ENCODE peak calls at places on chromosomes 13 and 19, in eight cellular contexts. T is globus pallidus; A is activated CD8-positive, alpha-beta memory T cell treated with anti-CD3 and anti-CD28 coated beads for 1 hour; N is kidney glomerular epithelial cell; P is fibroblast of mammary gland; G is Peyer's patch; E is glutamatergic neuron; L is stimulated activated CD8-positive, alpha-beta memory T cell treated with anti-CD3 and anti-CD28 coated beads, Interleukin-12 subunit alpha, Interleukin-12 subunit beta, amount 100 ng/mL, for 4 hours. J is an unnamed sample.

GRCh38 chr13:73138967-73139491 is 80.2 kb downstream of the KLF5 start:
- DNase-seq in E (no peak), N (no peak), G (no peak), T (no peak), P (no peak), L (no peak), A (no peak), J (no peak)

GRCh38 chr19:18731562-18732008 is 48.1 kb downstream of the CRTC1 start:
- DNase-seq in E (no peak), L (no peak), N (no peak), G (no peak), T (no peak), A (no peak), P (no peak), J (no peak)

GRCh38 chr13:32264407-32264806 is 50.8 kb downstream of the ZAR1L start:
- DNase-seq in G (no peak), L (no peak), T (no peak), P (peak), A (no peak), N (no peak), E (no peak), J (no peak)

GRCh38 chr13:38265135-38265497 is 84.5 kb upstream of the UFM1 start:
- DNase-seq in L (no peak), A (no peak), P (no peak), N (no peak), G (no peak), E (no peak), T (no peak), J (peak)

GRCh38 chr19:53908933-53909415 is at the start of gene CACNG7:
- DNase-seq in L (no peak), A (no peak), N (no peak), P (no peak), G (no peak), T (peak), E (peak), J (no peak)

GRCh38 chr13:100100115-100100879 is 11.4 kb downstream of the PCCA start:
- DNase-seq in T (peak), L (no peak), P (peak), G (no peak), N (peak), E (no peak), A (no peak), J (peak)

GRCh38 chr13:40969169-40969901 is 49.8 kb downstream of the ELF1 start:
- DNase-seq in E (no peak), N (no peak), P (no peak), L (no peak), A (no peak), T (no peak), G (no peak), J (no peak)

GRCh38 chr19:39406656-39407393 is at the start of gene ZFP36:
- DNase-seq in N (peak), A (peak), T (no peak), G (peak), E (peak), P (peak), L (peak), J (no peak)

GRCh38 chr19:49923055-49924003 is 5.7 kb upstream of the ATF5 start:
- DNase-seq in T (no peak), N (no peak), E (no peak), L (no peak), A (no peak), G (peak), P (no peak), J (no peak)

GRCh38 chr13:30719521-30719914 is 15.8 kb upstream of the ALOX5AP start:
- DNase-seq in N (peak), P (no peak), L (no peak), E (no peak), A (no peak), T (no peak), G (no peak), J (no peak)

GRCh38 chr13:97191615-97192014 is 30.5 kb upstream of the MBNL2 start:
- DNase-seq in N (no peak), E (no peak), G (no peak), T (peak), L (no peak), P (no peak), A (no peak), J (no peak)

GRCh38 chr13:37209621-37210020 is 104.2 kb upstream of the CSNK1A1L start:
- DNase-seq in N (no peak), L (no peak), A (no peak), E (no peak), T (no peak), P (peak), G (no peak), J (no peak)